ENCODE peak calls at places on chromosomes 6 and 20, in seven cellular contexts. One of them, this sample, is unnamed.

GRCh38 chr20:62482136-62482833 is 6.5 kb upstream of the GATA5 start:
- DNase-seq in activated CD8-positive, alpha-beta memory T cell treated with anti-CD3 and anti-CD28 coated beads for 4 hours: no peak
- DNase-seq in adipocyte: no peak
- DNase-seq in non-pigmented ciliary epithelial cell: no peak
- DNase-seq in amygdala: no peak
- DNase-seq in naive thymus-derived CD4-positive, alpha-beta T cell: no peak
- DNase-seq in Kasumi-1: no peak
- DNase-seq in this sample: no peak

GRCh38 chr20:38001173-38001875 is 31.9 kb downstream of the TTI1 start:
- DNase-seq in activated CD8-positive, alpha-beta memory T cell treated with anti-CD3 and anti-CD28 coated beads for 4 hours: no peak
- DNase-seq in adipocyte: peak
- DNase-seq in non-pigmented ciliary epithelial cell: peak
- DNase-seq in amygdala: no peak
- DNase-seq in naive thymus-derived CD4-positive, alpha-beta T cell: no peak
- DNase-seq in Kasumi-1: no peak
- DNase-seq in this sample: no peak

GRCh38 chr6:125918681-125919566 is 37.6 kb upstream of the HINT3 start:
- DNase-seq in activated CD8-positive, alpha-beta memory T cell treated with anti-CD3 and anti-CD28 coated beads for 4 hours: peak
- DNase-seq in adipocyte: peak
- DNase-seq in non-pigmented ciliary epithelial cell: peak
- DNase-seq in amygdala: no peak
- DNase-seq in naive thymus-derived CD4-positive, alpha-beta T cell: peak
- DNase-seq in Kasumi-1: peak
- DNase-seq in this sample: peak

GRCh38 chr20:19903168-19903676 is 113.9 kb upstream of the NAA20 start:
- DNase-seq in activated CD8-positive, alpha-beta memory T cell treated with anti-CD3 and anti-CD28 coated beads for 4 hours: no peak
- DNase-seq in adipocyte: peak
- DNase-seq in non-pigmented ciliary epithelial cell: no peak
- DNase-seq in amygdala: no peak
- DNase-seq in naive thymus-derived CD4-positive, alpha-beta T cell: no peak
- DNase-seq in Kasumi-1: peak
- DNase-seq in this sample: no peak

GRCh38 chr20:54043044-54043967 is 27.1 kb downstream of the BCAS1 start:
- DNase-seq in activated CD8-positive, alpha-beta memory T cell treated with anti-CD3 and anti-CD28 coated beads for 4 hours: no peak
- DNase-seq in adipocyte: no peak
- DNase-seq in non-pigmented ciliary epithelial cell: no peak
- DNase-seq in amygdala: no peak
- DNase-seq in naive thymus-derived CD4-positive, alpha-beta T cell: no peak
- DNase-seq in Kasumi-1: no peak
- DNase-seq in this sample: no peak

GRCh38 chr6:144879436-144879835 is 594.3 kb downstream of the UTRN start:
- DNase-seq in activated CD8-positive, alpha-beta memory T cell treated with anti-CD3 and anti-CD28 coated beads for 4 hours: no peak
- DNase-seq in adipocyte: no peak
- DNase-seq in non-pigmented ciliary epithelial cell: no peak
- DNase-seq in amygdala: no peak
- DNase-seq in naive thymus-derived CD4-positive, alpha-beta T cell: no peak
- DNase-seq in Kasumi-1: no peak
- DNase-seq in this sample: no peak

GRCh38 chr6:3393796-3394195 is 63.1 kb downstream of the SLC22A23 start:
- DNase-seq in activated CD8-positive, alpha-beta memory T cell treated with anti-CD3 and anti-CD28 coated beads for 4 hours: no peak
- DNase-seq in adipocyte: no peak
- DNase-seq in non-pigmented ciliary epithelial cell: no peak
- DNase-seq in amygdala: no peak
- DNase-seq in naive thymus-derived CD4-positive, alpha-beta T cell: no peak
- DNase-seq in Kasumi-1: no peak
- DNase-seq in this sample: no peak

GRCh38 chr6:168574699-168575195 is 133.8 kb downstream of the SMOC2 start:
- DNase-seq in activated CD8-positive, alpha-beta memory T cell treated with anti-CD3 and anti-CD28 coated beads for 4 hours: no peak
- DNase-seq in adipocyte: no peak
- DNase-seq in non-pigmented ciliary epithelial cell: no peak
- DNase-seq in amygdala: no peak
- DNase-seq in naive thymus-derived CD4-positive, alpha-beta T cell: no peak
- DNase-seq in Kasumi-1: no peak
- DNase-seq in this sample: no peak

GRCh38 chr6:134097114-134097707 is 44.8 kb upstream of the SLC2A12 start:
- DNase-seq in activated CD8-positive, alpha-beta memory T cell treated with anti-CD3 and anti-CD28 coated beads for 4 hours: peak
- DNase-seq in adipocyte: peak
- DNase-seq in non-pigmented ciliary epithelial cell: no peak
- DNase-seq in amygdala: peak
- DNase-seq in naive thymus-derived CD4-positive, alpha-beta T cell: peak
- DNase-seq in Kasumi-1: peak
- DNase-seq in this sample: peak

GRCh38 chr6:51753635-51754034 is 333.8 kb downstream of the PKHD1 start:
- DNase-seq in activated CD8-positive, alpha-beta memory T cell treated with anti-CD3 and anti-CD28 coated beads for 4 hours: no peak
- DNase-seq in adipocyte: no peak
- DNase-seq in non-pigmented ciliary epithelial cell: no peak
- DNase-seq in amygdala: peak
- DNase-seq in naive thymus-derived CD4-positive, alpha-beta T cell: no peak
- DNase-seq in Kasumi-1: no peak
- DNase-seq in this sample: no peak

GRCh38 chr6:21340563-21340962 is 253.0 kb upstream of the SOX4 start:
- DNase-seq in activated CD8-positive, alpha-beta memory T cell treated with anti-CD3 and anti-CD28 coated beads for 4 hours: no peak
- DNase-seq in adipocyte: no peak
- DNase-seq in non-pigmented ciliary epithelial cell: no peak
- DNase-seq in amygdala: no peak
- DNase-seq in naive thymus-derived CD4-positive, alpha-beta T cell: no peak
- DNase-seq in Kasumi-1: no peak
- DNase-seq in this sample: no peak